ENCODE peak calls at places on chromosomes 4 and X, in ten cellular contexts. C is GM23338; G is cardiac fibroblast; O is activated CD8-positive, alpha-beta T cell treated with anti-CD3 and anti-CD28 coated beads for 36 hours; N is CD8-positive, alpha-beta T cell; B is GM13976; A is AG10803; H is upper lobe of right lung; P is fibroblast of pulmonary artery; T is astrocyte of the cerebellum. L is an unnamed sample.

GRCh38 chr4:181162266-181163063 is 1080.7 kb upstream of the TENM3 start:
- DNase-seq in C (no peak), O (no peak), G (no peak), T (no peak), N (no peak), H (no peak), A (peak; percentile 19), P (no peak), B (no peak), L (no peak)

GRCh38 chrX:120291211-120291610 is 20.1 kb downstream of the TMEM255A start:
- DNase-seq in G (no peak), H (no peak), A (no peak), C (no peak), T (no peak), P (no peak), N (no peak), O (no peak), B (no peak), L (no peak)

GRCh38 chr4:32519060-32519459 is 1798.9 kb downstream of the PCDH7 start:
- DNase-seq in P (peak; percentile 56), C (no peak), A (no peak), T (peak; percentile 8), O (no peak), H (no peak), B (no peak), N (no peak), G (peak; percentile 66), L (no peak)

GRCh38 chrX:8743126-8743732 is 11.3 kb upstream of the ANOS1 start:
- DNase-seq in T (no peak), N (peak; percentile 59), O (peak; percentile 65), B (peak; percentile 52), A (peak; percentile 25), G (peak; percentile 43), C (peak; percentile 69), H (peak; percentile 69), P (peak; percentile 48), L (no peak)

GRCh38 chrX:69324851-69325250 is 159.6 kb upstream of the PJA1 start:
- DNase-seq in P (no peak), G (no peak), O (no peak), C (no peak), N (no peak), A (no peak), T (no peak), B (peak; percentile 7), H (no peak), L (no peak)

GRCh38 chrX:3178329-3178728 is 137.1 kb downstream of the ARSF start:
- DNase-seq in A (no peak), C (no peak), T (no peak), B (no peak), O (no peak), N (no peak), H (no peak), P (no peak), G (no peak), L (no peak)

GRCh38 chr4:73527196-73527595 is 45.7 kb downstream of the AFM start:
- DNase-seq in G (no peak), C (no peak), H (no peak), T (no peak), N (no peak), O (no peak), P (no peak), B (no peak), A (no peak), L (no peak)

GRCh38 chr4:41258783-41259182 is 2.1 kb downstream of the UCHL1 start:
- DNase-seq in P (peak; percentile 73), G (peak; percentile 74), A (peak; percentile 63), T (peak; percentile 40), C (peak; percentile 63), B (no peak), H (no peak), O (no peak), N (no peak), L (peak; percentile 25)

GRCh38 chrX:45743081-45743533 is 542.4 kb upstream of the DIPK2B start:
- DNase-seq in O (peak; percentile 20), P (peak; percentile 22), C (peak; percentile 39), B (no peak), H (no peak), G (no peak), A (peak; percentile 72), T (no peak), N (no peak), L (no peak)

GRCh38 chrX:129091097-129091496 is 432.2 kb downstream of the SMARCA1 start:
- DNase-seq in A (no peak), N (no peak), P (no peak), H (no peak), C (peak; percentile 81), T (no peak), O (no peak), B (no peak), G (no peak), L (no peak)

GRCh38 chrX:140712413-140713173 is 3.0 kb downstream of the LINC00632 start:
- DNase-seq in C (peak; percentile 79), P (peak; percentile 75), G (peak; percentile 75), T (peak; percentile 55), B (no peak), H (peak; percentile 78), O (peak; percentile 46), N (peak; percentile 40), A (peak; percentile 34), L (no peak)

GRCh38 chr4:94877973-94878372 is 120.2 kb downstream of the BMPR1B start:
- DNase-seq in T (no peak), G (peak; percentile 46), C (no peak), H (no peak), O (no peak), A (peak; percentile 56), P (peak; percentile 49), N (no peak), B (no peak), L (no peak)

DNA sequence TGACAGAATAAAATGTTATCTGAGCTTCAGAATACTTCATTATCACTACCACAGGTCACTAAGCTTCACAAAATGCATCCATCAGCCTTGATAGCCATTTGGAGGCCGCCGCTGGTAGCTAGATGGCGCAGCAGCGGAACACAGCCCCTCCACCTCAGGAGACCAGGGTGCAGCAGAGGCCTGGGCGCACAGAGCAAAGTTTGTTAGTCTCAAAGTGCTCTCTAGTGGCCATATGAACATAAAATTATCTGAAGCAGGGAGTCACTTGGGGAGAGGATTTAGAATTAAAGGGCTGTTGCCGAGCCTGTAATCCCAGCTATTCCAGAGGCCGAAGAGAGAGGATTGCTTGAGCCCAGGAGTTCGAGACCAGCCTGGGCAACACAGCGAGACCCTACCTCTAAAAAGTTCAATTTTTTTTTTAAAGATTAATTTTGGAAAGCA is 8.1 kb upstream of the DCTD start:
- DNase-seq in O (peak; percentile 76), A (peak; percentile 63), N (peak; percentile 56), T (peak; percentile 41), C (peak; percentile 89), B (peak; percentile 65), G (peak; percentile 79), P (peak; percentile 80), H (peak; percentile 77), L (no peak)
- TF ChIP-seq CTCF in O (peak; percentile 64), A (peak; percentile 47), N (peak; percentile 44), T (peak; percentile 60), C (peak; percentile 79), B (peak; percentile 68), G (peak; percentile 63), P (peak; percentile 53), H (peak; percentile 47), L (peak; percentile 42)

GRCh38 chr4:14752341-14753046 is 249.8 kb upstream of the CPEB2 start:
- DNase-seq in N (no peak), P (no peak), H (no peak), C (no peak), A (no peak), B (no peak), T (no peak), G (no peak), O (no peak), L (no peak)

GRCh38 chr4:14744346-14744745 is 257.9 kb upstream of the CPEB2 start:
- DNase-seq in C (peak; percentile 21), P (no peak), H (no peak), N (no peak), T (peak; percentile 22), A (no peak), G (no peak), O (no peak), B (no peak), L (no peak)

GRCh38 chr4:14749910-14750309 is 252.4 kb upstream of the CPEB2 start:
- DNase-seq in N (no peak), H (peak; percentile 60), O (peak; percentile 34), G (peak; percentile 29), B (no peak), A (peak; percentile 12), P (peak; percentile 8), T (no peak), C (peak; percentile 30), L (no peak)
- TF ChIP-seq CTCF in N (no peak), H (peak; percentile 50), O (no peak), G (peak; percentile 29), B (peak; percentile 48), A (peak; percentile 40), P (peak; percentile 5), T (peak; percentile 40), C (peak; percentile 28), L (peak; percentile 22)

DNA sequence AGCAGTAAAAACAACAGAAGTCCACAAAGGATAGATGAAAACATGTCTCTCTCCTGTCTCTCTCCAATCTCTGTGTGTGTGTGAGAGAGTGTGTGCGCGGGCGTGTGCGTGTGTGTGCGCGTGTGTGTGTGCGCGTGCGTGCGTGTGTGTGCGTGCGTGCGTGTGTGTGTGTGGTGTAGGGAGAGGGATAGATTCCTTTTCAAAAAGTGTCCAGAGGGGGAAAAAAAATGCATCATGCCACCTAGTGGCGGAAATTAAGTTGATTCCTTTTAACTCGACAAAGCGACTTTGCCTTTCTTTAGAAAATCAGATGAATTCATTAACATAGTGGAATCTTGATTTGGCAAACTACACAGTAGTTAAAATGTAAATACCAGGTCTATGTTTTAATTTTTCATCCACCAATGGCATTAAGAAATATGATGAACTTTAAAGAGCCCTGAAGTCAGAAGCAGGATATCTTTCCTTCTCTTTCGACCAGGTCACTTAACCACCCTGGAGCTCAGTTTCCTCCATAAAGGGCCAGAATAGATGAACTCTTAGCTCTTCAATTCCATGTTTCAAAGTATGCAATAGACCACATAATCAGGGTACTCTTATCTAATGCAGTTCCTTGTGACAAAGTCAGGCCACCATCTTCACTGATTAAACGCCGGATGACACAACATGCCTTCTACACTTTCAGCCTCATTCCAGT is 162.9 kb downstream of the FBXO8 start:
- DNase-seq in H (no peak), G (peak; percentile 92), B (peak; percentile 42), T (peak; percentile 73), C (peak; percentile 75), N (no peak), P (peak; percentile 91), O (peak; percentile 37), A (peak; percentile 88), L (peak; percentile 28)
- TF ChIP-seq CTCF in H (peak; percentile 50), G (peak; percentile 49), B (peak; percentile 48), T (peak; percentile 55), C (peak; percentile 63), N (peak; percentile 18), P (peak; percentile 56), O (no peak), A (peak; percentile 65), L (peak; percentile 58)

DNA sequence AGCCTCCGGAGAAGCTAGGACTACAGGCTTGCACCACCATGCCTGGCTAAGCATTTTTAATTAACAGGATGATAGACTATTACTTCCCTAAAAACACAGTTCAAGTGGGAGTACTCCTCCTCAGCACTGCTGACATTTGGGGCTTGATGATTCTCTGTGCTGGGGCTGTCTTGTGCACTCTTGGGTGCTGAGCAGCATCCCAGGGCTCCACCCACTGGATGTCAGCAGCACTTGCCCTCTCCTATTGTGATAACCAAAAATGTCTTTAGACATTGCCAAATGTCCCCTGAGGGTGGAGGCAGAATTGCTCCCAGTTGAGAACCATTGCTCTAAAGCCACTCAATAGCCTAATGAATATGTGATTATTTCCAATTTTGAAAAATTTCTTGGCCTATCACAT is 60.4 kb downstream of the CLCN4 start:
- DNase-seq in T (no peak), A (no peak), G (no peak), C (peak; percentile 17), N (no peak), H (no peak), P (no peak), B (no peak), O (no peak), L (no peak)
- TF ChIP-seq CTCF in T (no peak), A (no peak), G (no peak), C (no peak), N (no peak), H (no peak), P (no peak), B (no peak), O (no peak), L (no peak)

L was measured in AG09319.